ENCODE peak calls at places on chromosomes 7 and 10, in seven cellular contexts. G is endothelial cell, H is fibroblast of lung, W is fibroblast of mammary gland, D is progenitor cell of endocrine pancreas, T is cardiac muscle cell, Y is GM23338. Z is an unnamed sample.

GRCh38 chr10:3924344-3924743 is 139.3 kb upstream of the KLF6 start:
- DNase-seq in G (peak), H (peak), T (peak), D (no peak), Y (no peak), W (peak), Z (no peak)

GRCh38 chr10:18523025-18523424 is 128.4 kb downstream of the NSUN6 start:
- DNase-seq in T (peak), Y (no peak), W (no peak), D (no peak), G (no peak), H (peak), Z (no peak)

GRCh38 chr10:20221353-20221752 is 405.1 kb downstream of the PLXDC2 start:
- DNase-seq in Y (no peak), G (no peak), D (no peak), W (no peak), T (no peak), H (no peak), Z (no peak)

GRCh38 chr10:80622153-80622552 is 84.5 kb downstream of the SH2D4B start:
- DNase-seq in Y (no peak), G (no peak), W (no peak), D (no peak), T (no peak), H (no peak), Z (no peak)

GRCh38 chr7:141974831-141975230 is 1.3 kb upstream of the TAS2R38 start:
- DNase-seq in Y (peak), G (peak), W (peak), D (no peak), T (no peak), H (no peak), Z (peak)

GRCh38 chr7:85070967-85071628 is 115.8 kb downstream of the SEMA3D start:
- DNase-seq in T (no peak), G (no peak), H (peak), Y (no peak), W (peak), D (no peak), Z (no peak)

GRCh38 chr7:105698531-105698930 is 117.2 kb upstream of the EFCAB10 start:
- DNase-seq in G (no peak), D (no peak), H (no peak), Y (no peak), W (no peak), T (no peak), Z (no peak)

GRCh38 chr10:97016728-97017473 is 168.9 kb downstream of the SLIT1 start:
- DNase-seq in D (no peak), H (peak), W (no peak), Y (peak), G (no peak), T (no peak), Z (no peak)

GRCh38 chr7:138889982-138890381 is 91.2 kb downstream of the KIAA1549 start:
- DNase-seq in D (no peak), Y (no peak), T (no peak), W (no peak), G (no peak), H (no peak), Z (no peak)

GRCh38 chr10:89063465-89063864 is 72.9 kb downstream of the FAS start:
- DNase-seq in G (no peak), D (no peak), W (no peak), H (no peak), T (no peak), Y (no peak), Z (no peak)

GRCh38 chr10:119022846-119023552 is 6.5 kb upstream of the NANOS1 start:
- DNase-seq in W (peak), T (peak), D (no peak), H (peak), G (no peak), Y (peak), Z (no peak)

GRCh38 chr7:82017334-82017943 is 247.6 kb upstream of the HGF start:
- DNase-seq in Y (peak), D (no peak), W (peak), G (no peak), T (peak), H (peak), Z (no peak)

GRCh38 chr10:71957546-71958275 is 6.5 kb upstream of the CHST3 start:
- DNase-seq in G (no peak), T (peak), Y (peak), W (no peak), D (no peak), H (no peak), Z (no peak)

GRCh38 chr7:151783958-151784575 is 92.8 kb downstream of the PRKAG2 start:
- DNase-seq in T (no peak), H (no peak), D (no peak), W (no peak), Y (no peak), G (no peak), Z (no peak)

GRCh38 chr7:16078076-16078952 is 343.0 kb downstream of the CRPPA start:
- DNase-seq in G (peak), Y (peak), W (peak), D (no peak), T (peak), H (peak), Z (peak)
- TF ChIP-seq CTCF in G (peak), Y (peak), W (peak), D (peak), T (peak), H (peak), Z (peak)

GRCh38 chr10:51048792-51049191 is 25.5 kb upstream of the PRKG1 start:
- DNase-seq in Y (peak), G (no peak), W (no peak), H (no peak), T (no peak), D (no peak), Z (no peak)

GRCh38 chr10:51046668-51047067 is 27.6 kb upstream of the PRKG1 start:
- DNase-seq in H (no peak), D (no peak), T (no peak), Y (no peak), W (peak), G (no peak), Z (no peak)

GRCh38 chr10:51052152-51052551 is 22.1 kb upstream of the PRKG1 start:
- DNase-seq in H (no peak), W (no peak), D (no peak), G (no peak), T (no peak), Y (no peak), Z (no peak)

GRCh38 chr10:51047857-51048256 is 26.4 kb upstream of the PRKG1 start:
- DNase-seq in D (no peak), G (no peak), T (peak), H (no peak), Y (no peak), W (peak), Z (no peak)
- TF ChIP-seq CTCF in D (no peak), G (no peak), T (peak), H (peak), Y (no peak), W (peak), Z (no peak)

DNA sequence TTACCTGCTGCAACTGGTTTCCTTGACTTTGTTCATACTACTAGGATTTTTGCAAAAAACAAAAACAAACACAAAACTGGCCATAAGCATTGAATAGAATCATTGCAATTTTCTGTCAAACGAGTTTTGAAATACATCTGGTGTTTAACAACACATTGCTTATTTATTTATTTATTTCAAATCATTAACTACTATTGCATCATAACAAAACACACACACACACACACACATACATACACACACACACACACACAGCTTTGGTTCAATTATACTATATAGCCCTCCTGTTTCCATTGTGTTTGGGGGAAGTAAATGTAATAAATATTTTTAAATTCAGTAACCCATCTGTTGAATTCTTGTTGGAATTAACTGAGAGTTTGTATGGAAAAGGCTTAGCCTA is 43.8 kb downstream of the NRG3 start:
- DNase-seq in Y (no peak), G (no peak), T (no peak), H (no peak), W (no peak), D (no peak), Z (no peak)
- TF ChIP-seq CTCF in Y (no peak), G (no peak), T (no peak), H (no peak), W (no peak), D (no peak), Z (no peak)

GRCh38 chr10:7218974-7219373 is 191.9 kb downstream of the SFMBT2 start:
- DNase-seq in T (peak), H (peak), Y (no peak), W (peak), D (no peak), G (no peak), Z (no peak)
- TF ChIP-seq CTCF in T (no peak), H (no peak), Y (no peak), W (peak), D (no peak), G (no peak), Z (no peak)

DNA sequence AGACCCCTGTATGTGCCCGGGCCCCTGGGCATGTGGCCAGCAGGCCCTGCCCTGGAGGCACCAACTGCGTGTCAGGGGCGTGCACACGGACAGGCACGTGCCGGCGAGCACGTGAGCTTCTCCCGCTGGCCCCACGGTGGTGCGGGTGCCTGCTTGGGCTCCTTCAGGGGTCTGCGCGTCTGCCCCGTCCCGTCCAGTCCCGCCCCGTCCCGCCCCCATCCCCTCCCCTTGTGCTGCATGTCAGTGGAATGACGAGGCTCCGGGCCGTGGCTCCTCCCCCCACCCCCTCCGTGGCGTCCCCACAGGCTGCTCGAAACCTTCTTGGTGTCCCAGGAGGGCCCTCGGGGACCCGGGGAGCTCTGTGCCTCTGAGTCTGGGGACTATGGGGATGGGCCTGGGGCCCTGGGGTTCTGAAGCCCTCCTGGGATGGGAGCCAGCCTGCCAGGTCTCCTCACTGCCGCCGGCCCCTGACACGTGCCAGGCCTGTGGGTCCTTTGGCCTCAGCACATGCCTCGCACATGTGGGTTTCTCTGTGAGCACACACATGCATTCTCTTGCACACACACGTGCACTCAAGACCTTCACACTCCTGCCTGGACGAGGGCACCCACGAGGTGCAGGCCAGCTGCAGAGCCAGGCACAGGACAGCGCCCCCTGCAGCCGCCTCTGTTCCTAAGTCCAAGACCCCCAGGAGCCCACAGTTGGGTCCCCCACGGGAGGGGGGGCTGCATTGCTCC is 27.5 kb upstream of the AMZ1 start:
- DNase-seq in W (no peak), Y (no peak), G (no peak), H (no peak), T (no peak), D (no peak), Z (no peak)
- TF ChIP-seq CTCF in W (peak), Y (peak), G (peak), H (peak), T (peak), D (peak), Z (peak)

DNA sequence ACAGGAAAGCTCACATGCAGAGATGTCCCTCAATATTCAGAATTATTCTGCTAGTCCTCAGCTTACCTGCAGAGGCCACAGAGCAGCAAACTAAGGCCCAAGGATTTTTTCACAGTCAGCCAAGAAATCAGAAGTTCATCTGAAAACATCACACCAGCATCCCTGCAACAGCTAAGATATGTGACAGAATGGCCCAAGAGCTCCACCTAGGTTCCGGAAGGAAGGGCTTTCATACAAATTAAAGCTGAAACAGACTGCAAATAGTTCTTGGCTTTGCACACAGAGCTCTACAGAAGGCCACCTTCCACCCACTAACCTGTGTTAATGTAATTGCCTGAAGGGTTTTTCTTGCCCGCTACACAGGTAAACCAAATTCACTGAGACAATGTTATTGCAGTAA is 438.8 kb upstream of the C7orf33 start:
- DNase-seq in H (no peak), D (no peak), W (no peak), T (no peak), G (no peak), Y (no peak), Z (no peak)
- TF ChIP-seq CTCF in H (no peak), D (no peak), W (no peak), T (peak), G (no peak), Y (peak), Z (no peak)

GRCh38 chr7:106982415-106982814 is 62.1 kb upstream of the PRKAR2B start:
- DNase-seq in G (no peak), D (no peak), T (no peak), Y (no peak), H (peak), W (no peak), Z (no peak)

GRCh38 chr7:106980358-106980685 is 64.2 kb upstream of the PRKAR2B start:
- DNase-seq in Y (no peak), T (no peak), H (no peak), W (no peak), G (no peak), D (no peak), Z (no peak)

GRCh38 chr7:106984034-106984433 is 60.5 kb upstream of the PRKAR2B start:
- DNase-seq in H (no peak), G (no peak), T (no peak), D (no peak), Y (no peak), W (no peak), Z (no peak)

GRCh38 chr7:106979551-106980357 is 64.8 kb upstream of the PRKAR2B start:
- DNase-seq in H (no peak), W (no peak), T (peak), G (no peak), Y (peak), D (no peak), Z (peak)

GRCh38 chr7:106978425-106979386 is 65.8 kb upstream of the PRKAR2B start:
- DNase-seq in Y (no peak), T (peak), D (no peak), H (no peak), W (no peak), G (no peak), Z (no peak)
- TF ChIP-seq CTCF in Y (no peak), T (peak), D (peak), H (peak), W (no peak), G (peak), Z (peak)

GRCh38 chr10:93415693-93416092 is 66.4 kb downstream of the MYOF start:
- DNase-seq in D (no peak), G (no peak), W (no peak), H (no peak), Y (no peak), T (no peak), Z (no peak)
- TF ChIP-seq CTCF in D (peak), G (no peak), W (peak), H (no peak), Y (peak), T (peak), Z (no peak)

DNA sequence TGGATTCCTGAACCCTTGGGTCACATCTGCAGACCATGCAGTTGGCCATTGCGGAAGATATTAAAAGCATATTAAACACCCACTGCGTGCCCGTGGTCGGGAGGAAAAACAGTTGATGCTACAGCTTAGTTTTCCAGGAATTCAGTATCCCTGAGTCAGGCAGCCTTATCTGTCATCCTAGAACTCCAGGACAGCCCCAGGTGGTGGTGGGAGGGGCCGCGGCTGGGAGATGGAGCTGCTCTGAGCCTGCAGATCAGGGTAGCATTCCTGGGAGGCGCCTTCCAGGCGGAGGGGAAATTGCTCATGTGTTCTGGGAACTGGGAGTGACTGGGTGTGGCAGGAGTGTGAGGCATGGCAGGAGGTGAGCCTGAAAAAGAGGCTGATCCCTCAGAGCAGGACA is 222.9 kb upstream of the SH2B2 start:
- DNase-seq in Y (peak), W (peak), D (no peak), G (no peak), H (peak), T (peak), Z (peak)
- TF ChIP-seq CTCF in Y (no peak), W (no peak), D (no peak), G (no peak), H (no peak), T (no peak), Z (no peak)

GRCh38 chr7:37988721-37989650 is 68.5 kb downstream of the EPDR1 start:
- DNase-seq in T (no peak), H (no peak), Y (no peak), W (peak), D (no peak), G (no peak), Z (no peak)
- TF ChIP-seq CTCF in T (no peak), H (no peak), Y (no peak), W (no peak), D (no peak), G (no peak), Z (no peak)